ENCODE peak calls at places on chromosomes 3 and 15, in ten cellular contexts. One of them, this sample, is unnamed.

GRCh38 chr3:126287536-126288181 is 69.5 kb downstream of the KLF15 start:
- DNase-seq in IMR-90: peak
- DNase-seq in A549: no peak
- DNase-seq in prostate gland: peak
- DNase-seq in uterus: peak
- DNase-seq in breast epithelium: peak
- DNase-seq in heart left ventricle: peak
- DNase-seq in tibial nerve: peak
- DNase-seq in adrenal gland: peak
- DNase-seq in body of pancreas: peak
- DNase-seq in this sample: peak

GRCh38 chr3:45417949-45418847 is 29.8 kb downstream of the LARS2 start:
- DNase-seq in IMR-90: no peak
- DNase-seq in A549: no peak
- DNase-seq in prostate gland: peak
- DNase-seq in uterus: no peak
- DNase-seq in breast epithelium: peak
- DNase-seq in heart left ventricle: no peak
- DNase-seq in tibial nerve: no peak
- DNase-seq in adrenal gland: no peak
- DNase-seq in body of pancreas: peak
- DNase-seq in this sample: no peak

GRCh38 chr15:59276225-59277178 is 69.9 kb downstream of the LDHAL6B start:
- DNase-seq in IMR-90: no peak
- DNase-seq in A549: peak
- DNase-seq in prostate gland: no peak
- DNase-seq in uterus: no peak
- DNase-seq in breast epithelium: no peak
- DNase-seq in heart left ventricle: no peak
- DNase-seq in tibial nerve: no peak
- DNase-seq in adrenal gland: no peak
- DNase-seq in body of pancreas: no peak
- DNase-seq in this sample: peak

GRCh38 chr15:98658831-98659699 is 10.7 kb downstream of the IGF1R start:
- DNase-seq in IMR-90: peak
- DNase-seq in A549: peak
- DNase-seq in prostate gland: peak
- DNase-seq in uterus: peak
- DNase-seq in breast epithelium: no peak
- DNase-seq in heart left ventricle: no peak
- DNase-seq in tibial nerve: no peak
- DNase-seq in adrenal gland: peak
- DNase-seq in body of pancreas: peak
- DNase-seq in this sample: no peak

GRCh38 chr3:194587438-194587931 is 45.7 kb downstream of the TMEM44 start:
- DNase-seq in IMR-90: peak
- DNase-seq in A549: no peak
- DNase-seq in prostate gland: no peak
- DNase-seq in uterus: no peak
- DNase-seq in breast epithelium: no peak
- DNase-seq in heart left ventricle: peak
- DNase-seq in tibial nerve: no peak
- DNase-seq in adrenal gland: no peak
- DNase-seq in body of pancreas: peak
- DNase-seq in this sample: no peak

GRCh38 chr3:81277853-81278252 is 483.6 kb downstream of the GBE1 start:
- DNase-seq in IMR-90: peak
- DNase-seq in A549: no peak
- DNase-seq in prostate gland: no peak
- DNase-seq in uterus: no peak
- DNase-seq in breast epithelium: no peak
- DNase-seq in heart left ventricle: no peak
- DNase-seq in tibial nerve: no peak
- DNase-seq in adrenal gland: no peak
- DNase-seq in body of pancreas: no peak
- DNase-seq in this sample: no peak

GRCh38 chr3:29755416-29755815 is 474.5 kb downstream of the RBMS3 start:
- DNase-seq in IMR-90: no peak
- DNase-seq in A549: no peak
- DNase-seq in prostate gland: no peak
- DNase-seq in uterus: no peak
- DNase-seq in breast epithelium: no peak
- DNase-seq in heart left ventricle: no peak
- DNase-seq in tibial nerve: no peak
- DNase-seq in adrenal gland: no peak
- DNase-seq in body of pancreas: no peak
- DNase-seq in this sample: no peak

GRCh38 chr15:78059110-78059839 is 18.2 kb downstream of the TBC1D2B start:
- DNase-seq in IMR-90: peak
- DNase-seq in A549: no peak
- DNase-seq in prostate gland: no peak
- DNase-seq in uterus: no peak
- DNase-seq in breast epithelium: no peak
- DNase-seq in heart left ventricle: no peak
- DNase-seq in tibial nerve: no peak
- DNase-seq in adrenal gland: no peak
- DNase-seq in body of pancreas: no peak
- DNase-seq in this sample: no peak

GRCh38 chr3:187497037-187497436 is 128.9 kb downstream of the RTP4 start:
- DNase-seq in IMR-90: no peak
- DNase-seq in A549: no peak
- DNase-seq in prostate gland: no peak
- DNase-seq in uterus: no peak
- DNase-seq in breast epithelium: no peak
- DNase-seq in heart left ventricle: no peak
- DNase-seq in tibial nerve: no peak
- DNase-seq in adrenal gland: no peak
- DNase-seq in body of pancreas: no peak
- DNase-seq in this sample: no peak

GRCh38 chr3:39671116-39671515 is 138.3 kb upstream of the MYRIP start:
- DNase-seq in IMR-90: no peak
- DNase-seq in A549: no peak
- DNase-seq in prostate gland: no peak
- DNase-seq in uterus: no peak
- DNase-seq in breast epithelium: no peak
- DNase-seq in heart left ventricle: no peak
- DNase-seq in tibial nerve: no peak
- DNase-seq in adrenal gland: no peak
- DNase-seq in body of pancreas: no peak
- DNase-seq in this sample: no peak

GRCh38 chr3:30779686-30780287 is 114.7 kb downstream of the GADL1 start:
- DNase-seq in IMR-90: peak
- DNase-seq in A549: peak
- DNase-seq in prostate gland: no peak
- DNase-seq in uterus: no peak
- DNase-seq in breast epithelium: no peak
- DNase-seq in heart left ventricle: no peak
- DNase-seq in tibial nerve: no peak
- DNase-seq in adrenal gland: no peak
- DNase-seq in body of pancreas: peak
- DNase-seq in this sample: no peak

GRCh38 chr3:169289303-169289702 is 374.2 kb downstream of the MECOM start:
- DNase-seq in IMR-90: no peak
- DNase-seq in A549: no peak
- DNase-seq in prostate gland: no peak
- DNase-seq in uterus: no peak
- DNase-seq in breast epithelium: no peak
- DNase-seq in heart left ventricle: no peak
- DNase-seq in tibial nerve: no peak
- DNase-seq in adrenal gland: no peak
- DNase-seq in body of pancreas: no peak
- DNase-seq in this sample: no peak

GRCh38 chr15:71811036-71811736 is 832 bp downstream of the NR2E3 start:
- DNase-seq in IMR-90: no peak
- DNase-seq in A549: no peak
- DNase-seq in prostate gland: no peak
- DNase-seq in uterus: no peak
- DNase-seq in breast epithelium: no peak
- DNase-seq in heart left ventricle: no peak
- DNase-seq in tibial nerve: no peak
- DNase-seq in adrenal gland: no peak
- DNase-seq in body of pancreas: no peak
- DNase-seq in this sample: no peak

GRCh38 chr3:45198264-45199260 is 27.5 kb downstream of the TMEM158 start:
- DNase-seq in IMR-90: peak
- DNase-seq in A549: no peak
- DNase-seq in prostate gland: no peak
- DNase-seq in uterus: no peak
- DNase-seq in breast epithelium: no peak
- DNase-seq in heart left ventricle: no peak
- DNase-seq in tibial nerve: no peak
- DNase-seq in adrenal gland: no peak
- DNase-seq in body of pancreas: no peak
- DNase-seq in this sample: no peak

GRCh38 chr15:60356832-60357231 is 41.0 kb downstream of the ANXA2 start:
- DNase-seq in IMR-90: no peak
- DNase-seq in A549: no peak
- DNase-seq in prostate gland: no peak
- DNase-seq in uterus: no peak
- DNase-seq in breast epithelium: no peak
- DNase-seq in heart left ventricle: no peak
- DNase-seq in tibial nerve: no peak
- DNase-seq in adrenal gland: no peak
- DNase-seq in body of pancreas: no peak
- DNase-seq in this sample: no peak
- TF ChIP-seq POLR2A in IMR-90: no peak
- TF ChIP-seq POLR2A in A549: no peak
- TF ChIP-seq POLR2A in prostate gland: no peak
- TF ChIP-seq POLR2A in uterus: no peak
- TF ChIP-seq POLR2A in breast epithelium: no peak
- TF ChIP-seq POLR2A in heart left ventricle: no peak
- TF ChIP-seq POLR2A in tibial nerve: no peak
- TF ChIP-seq POLR2A in adrenal gland: no peak
- TF ChIP-seq POLR2A in body of pancreas: no peak
- TF ChIP-seq POLR2A in this sample: no peak

GRCh38 chr15:80982839-80983238 is 6.8 kb downstream of the MESD start:
- DNase-seq in IMR-90: no peak
- DNase-seq in A549: no peak
- DNase-seq in prostate gland: no peak
- DNase-seq in uterus: no peak
- DNase-seq in breast epithelium: no peak
- DNase-seq in heart left ventricle: no peak
- DNase-seq in tibial nerve: no peak
- DNase-seq in adrenal gland: no peak
- DNase-seq in body of pancreas: no peak
- DNase-seq in this sample: no peak

GRCh38 chr15:80978685-80979084 is 10.9 kb downstream of the MESD start:
- DNase-seq in IMR-90: peak
- DNase-seq in A549: no peak
- DNase-seq in prostate gland: no peak
- DNase-seq in uterus: no peak
- DNase-seq in breast epithelium: no peak
- DNase-seq in heart left ventricle: no peak
- DNase-seq in tibial nerve: no peak
- DNase-seq in adrenal gland: no peak
- DNase-seq in body of pancreas: peak
- DNase-seq in this sample: no peak

GRCh38 chr15:80984856-80985255 is 4.8 kb downstream of the MESD start:
- DNase-seq in IMR-90: no peak
- DNase-seq in A549: no peak
- DNase-seq in prostate gland: no peak
- DNase-seq in uterus: no peak
- DNase-seq in breast epithelium: no peak
- DNase-seq in heart left ventricle: no peak
- DNase-seq in tibial nerve: no peak
- DNase-seq in adrenal gland: peak
- DNase-seq in body of pancreas: peak
- DNase-seq in this sample: no peak

GRCh38 chr15:80979538-80980200 is 9.9 kb downstream of the MESD start:
- DNase-seq in IMR-90: no peak
- DNase-seq in A549: no peak
- DNase-seq in prostate gland: no peak
- DNase-seq in uterus: no peak
- DNase-seq in breast epithelium: no peak
- DNase-seq in heart left ventricle: no peak
- DNase-seq in tibial nerve: no peak
- DNase-seq in adrenal gland: no peak
- DNase-seq in body of pancreas: no peak
- DNase-seq in this sample: no peak

GRCh38 chr15:80982205-80982604 is 7.4 kb downstream of the MESD start:
- DNase-seq in IMR-90: no peak
- DNase-seq in A549: no peak
- DNase-seq in prostate gland: no peak
- DNase-seq in uterus: no peak
- DNase-seq in breast epithelium: no peak
- DNase-seq in heart left ventricle: no peak
- DNase-seq in tibial nerve: no peak
- DNase-seq in adrenal gland: no peak
- DNase-seq in body of pancreas: no peak
- DNase-seq in this sample: no peak
- TF ChIP-seq CTCF in IMR-90: no peak
- TF ChIP-seq CTCF in A549: no peak
- TF ChIP-seq CTCF in prostate gland: no peak
- TF ChIP-seq CTCF in uterus: no peak
- TF ChIP-seq CTCF in breast epithelium: no peak
- TF ChIP-seq CTCF in heart left ventricle: no peak
- TF ChIP-seq CTCF in tibial nerve: no peak
- TF ChIP-seq CTCF in adrenal gland: no peak
- TF ChIP-seq CTCF in body of pancreas: no peak
- TF ChIP-seq CTCF in this sample: no peak

DNA sequence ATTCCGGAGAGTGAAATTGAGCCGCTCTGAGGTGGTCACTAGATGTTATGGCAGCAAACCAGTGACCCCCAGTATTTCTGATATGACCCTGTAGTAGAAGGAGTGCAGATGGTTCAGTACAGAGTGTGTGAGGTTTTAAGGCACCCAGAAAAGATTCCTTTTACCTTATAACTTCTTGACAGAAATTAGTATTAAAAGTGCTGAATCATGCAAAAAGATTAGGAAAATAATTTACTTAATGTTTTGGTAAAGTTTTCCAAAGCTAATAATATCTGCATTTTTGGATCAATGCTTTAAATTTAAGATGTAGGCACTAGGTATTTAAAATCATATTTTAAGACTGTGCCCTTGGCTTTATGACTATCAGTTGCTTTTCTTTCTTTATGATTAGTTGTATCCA is 241.8 kb upstream of the TOPAZ1 start:
- DNase-seq in IMR-90: no peak
- DNase-seq in A549: no peak
- DNase-seq in prostate gland: no peak
- DNase-seq in uterus: no peak
- DNase-seq in breast epithelium: no peak
- DNase-seq in heart left ventricle: no peak
- DNase-seq in tibial nerve: no peak
- DNase-seq in adrenal gland: no peak
- DNase-seq in body of pancreas: no peak
- DNase-seq in this sample: no peak
- H3K4me3 ChIP-seq in IMR-90: no peak
- H3K4me3 ChIP-seq in A549: peak
- H3K4me3 ChIP-seq in prostate gland: no peak
- H3K4me3 ChIP-seq in uterus: no peak
- H3K4me3 ChIP-seq in breast epithelium: peak
- H3K4me3 ChIP-seq in heart left ventricle: no peak
- H3K4me3 ChIP-seq in tibial nerve: peak
- H3K4me3 ChIP-seq in adrenal gland: no peak
- H3K4me3 ChIP-seq in body of pancreas: no peak
- H3K4me3 ChIP-seq in this sample: no peak

DNA sequence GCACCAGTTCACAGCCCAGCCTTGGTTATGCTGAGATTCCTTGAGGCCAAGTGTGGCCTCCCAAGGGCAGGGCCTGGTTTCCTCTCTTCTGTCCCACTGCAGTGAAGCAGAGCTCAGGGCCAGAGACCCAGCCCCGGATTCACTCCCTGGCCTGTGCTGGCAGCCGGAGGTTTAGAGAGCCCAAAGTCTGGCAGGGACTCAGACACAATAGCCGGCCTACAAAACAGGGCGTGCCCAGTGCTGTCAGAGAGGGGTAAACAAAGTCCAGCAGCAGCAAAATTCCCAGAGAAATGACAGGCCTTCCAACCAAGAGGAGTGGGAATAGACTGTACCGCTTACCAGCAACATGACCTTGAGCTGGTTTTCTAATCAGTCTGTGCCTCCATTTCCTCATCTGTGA is 14.0 kb downstream of the VIPR1 start:
- DNase-seq in IMR-90: no peak
- DNase-seq in A549: no peak
- DNase-seq in prostate gland: peak
- DNase-seq in uterus: no peak
- DNase-seq in breast epithelium: no peak
- DNase-seq in heart left ventricle: no peak
- DNase-seq in tibial nerve: no peak
- DNase-seq in adrenal gland: no peak
- DNase-seq in body of pancreas: no peak
- DNase-seq in this sample: no peak
- TF ChIP-seq POLR2A in IMR-90: no peak
- TF ChIP-seq POLR2A in A549: no peak
- TF ChIP-seq POLR2A in prostate gland: no peak
- TF ChIP-seq POLR2A in uterus: no peak
- TF ChIP-seq POLR2A in breast epithelium: no peak
- TF ChIP-seq POLR2A in heart left ventricle: no peak
- TF ChIP-seq POLR2A in tibial nerve: no peak
- TF ChIP-seq POLR2A in adrenal gland: no peak
- TF ChIP-seq POLR2A in body of pancreas: no peak
- TF ChIP-seq POLR2A in this sample: no peak

This sample was measured in lower leg skin.